ENCODE peak calls at places on chromosomes 1 and 21, in eight cellular contexts. D is HFFc6; V is effector memory CD8-positive, alpha-beta T cell; U is colonic mucosa; R is neural crest cell; W is hippocampal formation; K is fibroblast of mammary gland; C is GM04504. N is an unnamed sample.

GRCh38 chr1:23537296-23537993 is 6.4 kb upstream of the E2F2 start:
- DNase-seq in D (peak), V (no peak), U (no peak), R (no peak), W (no peak), K (peak), C (no peak), N (no peak)

GRCh38 chr1:91805343-91805801 is 80.6 kb downstream of the TGFBR3 start:
- DNase-seq in D (no peak), V (peak), U (no peak), R (no peak), W (no peak), K (no peak), C (no peak), N (peak)

GRCh38 chr1:59051007-59051406 is 245.9 kb upstream of the FGGY start:
- DNase-seq in D (no peak), V (no peak), U (no peak), R (no peak), W (no peak), K (no peak), C (no peak), N (no peak)

GRCh38 chr21:32382108-32382601 is 10.7 kb downstream of the URB1 start:
- DNase-seq in D (peak), V (no peak), U (no peak), R (no peak), W (no peak), K (peak), C (no peak), N (no peak)

GRCh38 chr1:232767381-232768074 is 37.7 kb upstream of the MAP10 start:
- DNase-seq in D (peak), V (no peak), U (peak), R (no peak), W (no peak), K (peak), C (peak), N (no peak)

GRCh38 chr1:148318123-148318899 is 164.8 kb downstream of the PPIAL4G start:
- DNase-seq in D (no peak), V (peak), U (no peak), R (no peak), W (no peak), K (no peak), C (no peak), N (peak)

GRCh38 chr1:1989102-1989542 is 14.5 kb downstream of the CFAP74 start:
- DNase-seq in D (no peak), V (no peak), U (no peak), R (no peak), W (no peak), K (peak), C (no peak), N (no peak)

GRCh38 chr1:96688737-96689136 is 32.8 kb upstream of the PTBP2 start:
- DNase-seq in D (no peak), V (no peak), U (no peak), R (no peak), W (peak), K (no peak), C (no peak), N (no peak)

GRCh38 chr1:223258751-223259177 is 105.2 kb downstream of the SUSD4 start:
- DNase-seq in D (peak), V (no peak), U (peak), R (no peak), W (no peak), K (peak), C (no peak), N (no peak)

GRCh38 chr1:10622896-10623295 is 148.1 kb downstream of the PEX14 start:
- DNase-seq in D (no peak), V (no peak), U (no peak), R (no peak), W (no peak), K (no peak), C (no peak), N (no peak)

GRCh38 chr1:204190212-204191211 is 5.8 kb downstream of the KISS1 start:
- DNase-seq in D (no peak), V (peak), U (peak), R (no peak), W (no peak), K (peak), C (no peak), N (no peak)

GRCh38 chr1:31836638-31837037 is 20.8 kb upstream of the SPOCD1 start:
- DNase-seq in D (no peak), V (no peak), U (no peak), R (no peak), W (no peak), K (no peak), C (no peak), N (no peak)

GRCh38 chr1:16969057-16969609 is 11.3 kb downstream of the MFAP2 start:
- DNase-seq in D (no peak), V (no peak), U (no peak), R (no peak), W (no peak), K (no peak), C (no peak), N (no peak)

GRCh38 chr1:220012259-220012658 is 34.0 kb downstream of the EPRS1 start:
- DNase-seq in D (no peak), V (no peak), U (no peak), R (no peak), W (no peak), K (peak), C (no peak), N (no peak)

GRCh38 chr21:18174370-18174769 is 70.3 kb upstream of the CHODL start:
- DNase-seq in D (no peak), V (no peak), U (no peak), R (no peak), W (no peak), K (no peak), C (no peak), N (no peak)

GRCh38 chr1:48203287-48203900 is 19.1 kb upstream of the SLC5A9 start:
- DNase-seq in D (no peak), V (no peak), U (no peak), R (no peak), W (peak), K (peak), C (no peak), N (no peak)

GRCh38 chr1:176560681-176561080 is 97.7 kb downstream of the PAPPA2 start:
- DNase-seq in D (no peak), V (no peak), U (no peak), R (no peak), W (no peak), K (peak), C (peak), N (no peak)

GRCh38 chr1:167663002-167663772 is 33.2 kb downstream of the RCSD1 start:
- DNase-seq in D (peak), V (no peak), U (no peak), R (no peak), W (peak), K (peak), C (no peak), N (no peak)

GRCh38 chr21:38645282-38645681 is 147.0 kb upstream of the ERG start:
- DNase-seq in D (peak), V (no peak), U (no peak), R (no peak), W (no peak), K (peak), C (peak), N (no peak)

GRCh38 chr1:228065543-228066347 is 16.8 kb upstream of the ARF1 start:
- DNase-seq in D (no peak), V (no peak), U (no peak), R (no peak), W (no peak), K (no peak), C (no peak), N (no peak)

GRCh38 chr1:3417954-3418353 is 36.5 kb upstream of the ARHGEF16 start:
- DNase-seq in D (no peak), V (no peak), U (no peak), R (no peak), W (no peak), K (no peak), C (no peak), N (no peak)

GRCh38 chr1:173193639-173194038 is 13.5 kb downstream of the TNFSF4 start:
- DNase-seq in D (peak), V (no peak), U (no peak), R (no peak), W (no peak), K (peak), C (peak), N (no peak)